ENCODE peak calls at places on chromosomes 3 and 15, in five cellular contexts. A is IMR-90, U is adrenal gland, O is heart left ventricle, F is ovary. X is an unnamed sample.

GRCh38 chr3:129398803-129399144 is 29.7 kb downstream of the EFCAB12 start:
- DNase-seq in O (no peak), F (no peak), A (peak), U (peak), X (peak)

GRCh38 chr3:26460975-26461374 is 161.6 kb upstream of the LRRC3B start:
- DNase-seq in O (no peak), A (no peak), F (no peak), U (no peak), X (no peak)

GRCh38 chr15:100824211-100824610 is 55.4 kb upstream of the ALDH1A3 start:
- DNase-seq in A (no peak), U (no peak), F (no peak), O (no peak), X (no peak)

GRCh38 chr3:182400838-182401237 is 392.5 kb upstream of the ATP11B start:
- DNase-seq in U (no peak), A (no peak), F (no peak), O (no peak), X (no peak)

GRCh38 chr15:101070024-101070423 is 150.9 kb downstream of the LRRK1 start:
- DNase-seq in U (no peak), O (no peak), F (no peak), A (no peak), X (no peak)

GRCh38 chr3:169454823-169455222 is 208.7 kb downstream of the MECOM start:
- DNase-seq in O (no peak), F (no peak), A (peak), U (no peak), X (no peak)

GRCh38 chr15:48859426-48859825 is 18.5 kb upstream of the EID1 start:
- DNase-seq in A (peak), F (no peak), O (no peak), U (no peak), X (no peak)

GRCh38 chr15:81783586-81783985 is 262.2 kb downstream of the MEX3B start:
- DNase-seq in O (no peak), U (no peak), A (no peak), F (no peak), X (no peak)

GRCh38 chr15:63605816-63606215 is 8.6 kb downstream of the FBXL22 start:
- DNase-seq in A (no peak), F (no peak), U (no peak), O (no peak), X (no peak)

GRCh38 chr3:172514678-172515077 is 8.6 kb downstream of the TNFSF10 start:
- DNase-seq in U (no peak), O (no peak), F (no peak), A (no peak), X (no peak)

GRCh38 chr15:68277131-68277604 is 377 bp upstream of the FEM1B start:
- DNase-seq in O (no peak), U (peak), A (peak), F (no peak), X (peak)

GRCh38 chr3:183698760-183699159 is 1.2 kb downstream of the YEATS2 start:
- DNase-seq in U (peak), O (no peak), A (peak), F (peak), X (peak)

GRCh38 chr3:13282528-13282985 is 137.6 kb downstream of the NUP210 start:
- DNase-seq in F (no peak), U (no peak), A (no peak), O (no peak), X (peak)

GRCh38 chr3:185825379-185825638 is 467 bp upstream of the IGF2BP2 start:
- DNase-seq in U (no peak), O (no peak), F (no peak), A (no peak), X (no peak)

GRCh38 chr3:15291589-15292541 is 40.5 kb downstream of the SH3BP5 start:
- DNase-seq in F (no peak), A (no peak), O (no peak), U (no peak), X (no peak)

GRCh38 chr3:123113889-123114450 is 47.1 kb downstream of the PDIA5 start:
- DNase-seq in U (no peak), O (no peak), A (no peak), F (no peak), X (no peak)

GRCh38 chr3:142445816-142446254 is 2.0 kb downstream of the XRN1 start:
- DNase-seq in A (peak), F (no peak), U (no peak), O (no peak), X (no peak)

GRCh38 chr15:53202876-53203275 is 412.7 kb upstream of the ONECUT1 start:
- DNase-seq in A (no peak), F (no peak), U (no peak), O (no peak), X (no peak)

GRCh38 chr3:37216597-37217097 is 42.3 kb upstream of the LRRFIP2 start:
- DNase-seq in F (no peak), A (no peak), O (no peak), U (no peak), X (no peak)

GRCh38 chr3:108031893-108032292 is 58.9 kb downstream of the CD47 start:
- DNase-seq in U (no peak), O (no peak), F (no peak), A (peak), X (no peak)

GRCh38 chr15:85411992-85412538 is 31.7 kb downstream of the AKAP13 start:
- DNase-seq in F (no peak), A (peak), O (no peak), U (no peak), X (no peak)

GRCh38 chr3:4340411-4341335 is 37.5 kb downstream of the SETMAR start:
- DNase-seq in A (no peak), U (no peak), F (no peak), O (no peak), X (no peak)

GRCh38 chr3:100754563-100755334 is 45.5 kb downstream of the TFG start:
- DNase-seq in O (no peak), F (no peak), A (no peak), U (no peak), X (no peak)

GRCh38 chr15:27201425-27201824 is 230.4 kb downstream of the GABRG3 start:
- DNase-seq in U (no peak), A (no peak), O (no peak), F (no peak), X (no peak)

GRCh38 chr3:188353409-188353808 is 199.5 kb downstream of the LPP start:
- DNase-seq in O (no peak), U (no peak), F (no peak), A (no peak), X (no peak)

GRCh38 chr3:55269636-55270035 is 217.5 kb downstream of the WNT5A start:
- DNase-seq in F (no peak), A (no peak), O (no peak), U (no peak), X (no peak)

GRCh38 chr3:64329037-64329436 is 103.8 kb upstream of the PRICKLE2 start:
- DNase-seq in F (no peak), U (no peak), A (no peak), O (no peak), X (no peak)

GRCh38 chr15:73050561-73051297 is 1.5 kb upstream of the NEO1 start:
- DNase-seq in O (no peak), F (no peak), U (no peak), A (no peak), X (no peak)

GRCh38 chr3:152285509-152285908 is 16.8 kb downstream of the MBNL1 start:
- DNase-seq in A (no peak), O (no peak), F (no peak), U (no peak), X (no peak)

GRCh38 chr3:135460273-135460672 is 505.3 kb upstream of the PPP2R3A start:
- DNase-seq in F (no peak), U (no peak), A (no peak), O (no peak), X (no peak)

GRCh38 chr3:71560665-71561064 is 22.9 kb downstream of the FOXP1 start:
- DNase-seq in A (peak), O (no peak), F (no peak), U (no peak), X (no peak)

GRCh38 chr3:159837725-159838124 is 150.9 kb upstream of the IL12A start:
- DNase-seq in A (no peak), F (no peak), U (no peak), O (no peak), X (no peak)

GRCh38 chr3:159840900-159841299 is 147.7 kb upstream of the IL12A start:
- DNase-seq in O (no peak), A (no peak), F (no peak), U (no peak), X (no peak)

GRCh38 chr3:159838936-159839335 is 149.7 kb upstream of the IL12A start:
- DNase-seq in U (no peak), A (no peak), F (no peak), O (no peak), X (no peak)

GRCh38 chr3:159841766-159842165 is 146.9 kb upstream of the IL12A start:
- DNase-seq in U (no peak), A (no peak), O (no peak), F (no peak), X (no peak)

GRCh38 chr3:159839561-159840379 is 148.9 kb upstream of the IL12A start:
- DNase-seq in A (no peak), O (peak), F (no peak), U (no peak), X (peak)
- TF ChIP-seq POLR2A in A (no peak), O (no peak), F (no peak), U (peak), X (no peak)

DNA sequence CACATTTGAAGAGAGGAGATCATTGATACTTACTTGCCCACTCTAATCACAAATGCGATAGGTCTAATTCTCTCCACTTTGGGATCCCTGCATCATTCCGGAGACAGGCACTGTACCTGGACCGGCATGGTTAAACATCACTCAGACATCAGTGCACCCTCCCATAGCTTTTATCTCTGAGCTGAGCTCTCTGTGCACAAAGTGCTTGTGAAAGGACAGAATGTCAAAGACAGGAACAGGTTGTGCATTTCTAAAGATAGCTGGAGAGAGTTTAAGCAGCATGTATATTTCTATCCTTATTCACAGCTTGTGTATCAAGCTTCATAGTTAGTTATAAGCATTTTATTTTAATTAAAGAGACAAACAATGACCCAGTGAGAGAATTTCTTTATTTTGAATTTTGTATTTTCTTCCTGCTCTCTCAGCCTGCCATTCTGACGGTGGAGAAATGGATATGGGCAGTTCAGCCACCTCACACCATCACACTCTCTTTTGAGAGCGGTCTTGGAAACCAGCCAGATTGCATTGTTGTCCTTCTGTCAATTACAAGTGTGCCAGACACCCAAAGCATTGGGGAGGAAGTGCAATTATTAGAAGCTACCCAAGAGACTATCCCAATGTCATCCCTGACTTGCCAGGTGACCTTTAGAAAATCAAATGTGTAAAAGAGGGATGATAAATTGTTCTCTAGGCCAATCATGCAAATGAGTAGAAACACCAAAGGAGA is 65.2 kb upstream of the CHL1 start:
- DNase-seq in A (no peak), U (no peak), F (no peak), O (no peak), X (no peak)
- H3K27ac ChIP-seq in A (no peak), U (no peak), F (no peak), O (peak), X (no peak)

GRCh38 chr15:60079210-60079609 is 75.1 kb downstream of the FOXB1 start:
- DNase-seq in U (no peak), O (no peak), A (no peak), F (no peak), X (peak)
- TF ChIP-seq CTCF in U (no peak), O (no peak), A (no peak), F (no peak), X (peak)

GRCh38 chr3:23810342-23811116 is 4.8 kb downstream of the UBE2E1 start:
- DNase-seq in O (peak), U (peak), F (peak), A (no peak), X (peak)
- TF ChIP-seq POLR2A in O (no peak), U (no peak), F (no peak), A (no peak), X (peak)

GRCh38 chr3:132432639-132433038 is 15.3 kb downstream of the DNAJC13 start:
- DNase-seq in A (peak), O (no peak), F (no peak), U (peak), X (no peak)
- H3K27ac ChIP-seq in A (peak), O (no peak), F (no peak), U (no peak), X (no peak)

GRCh38 chr3:81497565-81497964 is 263.9 kb downstream of the GBE1 start:
- DNase-seq in F (no peak), A (no peak), U (no peak), O (no peak), X (no peak)

GRCh38 chr3:81496407-81497104 is 264.9 kb downstream of the GBE1 start:
- DNase-seq in U (no peak), O (no peak), A (no peak), F (no peak), X (no peak)

GRCh38 chr3:81500039-81500438 is 261.4 kb downstream of the GBE1 start:
- DNase-seq in U (no peak), F (no peak), O (no peak), A (no peak), X (no peak)

GRCh38 chr3:81502251-81502650 is 259.2 kb downstream of the GBE1 start:
- DNase-seq in U (no peak), O (no peak), A (no peak), F (no peak), X (no peak)
- TF ChIP-seq CTCF in U (no peak), O (no peak), A (no peak), F (no peak), X (no peak)

GRCh38 chr3:52286777-52287110 is 884 bp upstream of the GLYCTK start:
- DNase-seq in F (peak), U (peak), O (no peak), A (no peak), X (peak)
- TF ChIP-seq POLR2A in F (no peak), U (no peak), O (no peak), A (no peak), X (no peak)

DNA sequence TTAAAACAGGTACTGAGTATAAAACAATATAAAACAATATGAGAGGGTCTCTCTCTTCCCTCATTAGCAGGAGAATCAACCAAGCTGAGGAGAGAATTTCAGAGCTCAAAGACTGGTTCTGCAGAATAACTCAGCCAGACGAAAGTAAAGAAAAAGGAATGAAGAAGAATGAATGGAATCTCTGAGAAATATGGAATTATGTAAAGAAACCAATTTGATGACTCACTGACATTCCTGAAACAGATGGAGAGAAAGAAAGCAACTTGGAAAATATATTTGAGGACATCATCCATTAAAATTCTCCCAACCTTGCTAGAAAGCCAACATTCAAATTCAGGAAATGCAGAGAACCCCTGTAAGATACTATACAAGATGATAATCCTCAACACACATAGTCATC is 630.9 kb downstream of the PYDC2 start:
- DNase-seq in F (no peak), U (no peak), O (no peak), A (peak), X (no peak)
- H3K27ac ChIP-seq in F (no peak), U (no peak), O (no peak), A (no peak), X (no peak)

GRCh38 chr3:72673011-72673771 is 175.1 kb downstream of the SHQ1 start:
- DNase-seq in O (no peak), U (no peak), A (no peak), F (no peak), X (no peak)
- TF ChIP-seq CTCF in O (no peak), U (no peak), A (no peak), F (no peak), X (no peak)